ENCODE peak calls at places on chromosomes 13 and 19, in nine cellular contexts. K, W, D, V, U, M, O, X and N are unnamed samples. For H3K4me1, the result is how much of the 10 kb centered on the place peaks cover.

GRCh38 chr13:113926951-113927660 is 46.8 kb downstream of the C13orf46 start:
- DNase-seq in K (no peak), W (peak), D (no peak), V (no peak), U (no peak), M (no peak), O (no peak), X (peak), N (no peak)

GRCh38 chr13:33289966-33290365 is 4.4 kb upstream of the STARD13 start:
- DNase-seq in K (no peak), W (no peak), D (no peak), V (no peak), U (no peak), M (no peak), O (no peak), X (no peak), N (no peak)

GRCh38 chr13:42039946-42040729 is 8.3 kb upstream of the DGKH start:
- DNase-seq in K (peak), W (peak), D (peak), V (peak), U (peak), M (peak), O (peak), X (peak), N (peak)

GRCh38 chr13:114119196-114119595 is 13.2 kb downstream of the RASA3 start:
- DNase-seq in K (no peak), W (peak), D (peak), V (peak), U (no peak), M (no peak), O (no peak), X (no peak), N (peak)

GRCh38 chr13:58773280-58773859 is 1141.8 kb downstream of the PCDH17 start:
- DNase-seq in K (no peak), W (no peak), D (no peak), V (no peak), U (no peak), M (no peak), O (no peak), X (no peak), N (no peak)

GRCh38 chr19:29489182-29489951 is 36.4 kb upstream of the VSTM2B start:
- DNase-seq in K (no peak), W (peak), D (no peak), V (no peak), U (no peak), M (no peak), O (no peak), X (no peak), N (peak)

GRCh38 chr19:17243340-17243853 is 2.3 kb downstream of the NR2F6 start:
- DNase-seq in K (no peak), W (no peak), D (no peak), V (no peak), U (no peak), M (no peak), O (no peak), X (no peak), N (no peak)

GRCh38 chr19:18150776-18151624 is 2.0 kb upstream of the PIK3R2 start:
- DNase-seq in K (no peak), W (no peak), D (no peak), V (no peak), U (no peak), M (no peak), O (no peak), X (no peak), N (no peak)

GRCh38 chr19:55437410-55437809 is 5.7 kb downstream of the SHISA7 start:
- DNase-seq in K (no peak), W (peak), D (no peak), V (peak), U (peak), M (peak), O (no peak), X (peak), N (peak)

GRCh38 chr13:53098455-53098854 is 69.8 kb downstream of the OLFM4 start:
- DNase-seq in K (no peak), W (no peak), D (no peak), V (no peak), U (no peak), M (no peak), O (no peak), X (no peak), N (no peak)

GRCh38 chr13:40598599-40598998 is 67.8 kb downstream of the FOXO1 start:
- DNase-seq in K (no peak), W (no peak), D (no peak), V (no peak), U (no peak), M (no peak), O (no peak), X (no peak), N (no peak)

DNA sequence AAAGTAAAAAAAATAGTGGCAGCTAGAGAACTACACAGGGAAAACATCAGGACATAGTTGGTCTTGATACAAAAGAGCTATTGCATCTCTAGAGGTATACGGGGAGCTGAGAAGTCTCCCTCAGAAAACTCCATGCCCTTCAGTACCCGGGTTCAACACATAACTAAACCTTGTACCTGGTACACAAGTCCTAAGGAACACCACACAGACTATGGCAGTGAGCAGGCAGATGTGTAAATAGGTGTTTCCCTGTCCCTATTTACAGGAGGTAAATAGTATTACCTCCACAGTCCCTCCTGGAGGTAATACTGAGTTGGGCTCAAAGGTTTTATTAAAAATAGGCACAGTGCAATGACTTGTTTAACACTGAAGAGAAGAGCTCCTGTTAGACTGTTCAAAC is 5.9 kb downstream of the FGF14 start:
- DNase-seq in K (no peak), W (no peak), D (no peak), V (no peak), U (no peak), M (no peak), O (no peak), X (no peak), N (no peak)
- H3K4me3 ChIP-seq in K (no peak), W (no peak), D (no peak), V (no peak), U (no peak), M (no peak), O (no peak), X (no peak), N (no peak)

DNA sequence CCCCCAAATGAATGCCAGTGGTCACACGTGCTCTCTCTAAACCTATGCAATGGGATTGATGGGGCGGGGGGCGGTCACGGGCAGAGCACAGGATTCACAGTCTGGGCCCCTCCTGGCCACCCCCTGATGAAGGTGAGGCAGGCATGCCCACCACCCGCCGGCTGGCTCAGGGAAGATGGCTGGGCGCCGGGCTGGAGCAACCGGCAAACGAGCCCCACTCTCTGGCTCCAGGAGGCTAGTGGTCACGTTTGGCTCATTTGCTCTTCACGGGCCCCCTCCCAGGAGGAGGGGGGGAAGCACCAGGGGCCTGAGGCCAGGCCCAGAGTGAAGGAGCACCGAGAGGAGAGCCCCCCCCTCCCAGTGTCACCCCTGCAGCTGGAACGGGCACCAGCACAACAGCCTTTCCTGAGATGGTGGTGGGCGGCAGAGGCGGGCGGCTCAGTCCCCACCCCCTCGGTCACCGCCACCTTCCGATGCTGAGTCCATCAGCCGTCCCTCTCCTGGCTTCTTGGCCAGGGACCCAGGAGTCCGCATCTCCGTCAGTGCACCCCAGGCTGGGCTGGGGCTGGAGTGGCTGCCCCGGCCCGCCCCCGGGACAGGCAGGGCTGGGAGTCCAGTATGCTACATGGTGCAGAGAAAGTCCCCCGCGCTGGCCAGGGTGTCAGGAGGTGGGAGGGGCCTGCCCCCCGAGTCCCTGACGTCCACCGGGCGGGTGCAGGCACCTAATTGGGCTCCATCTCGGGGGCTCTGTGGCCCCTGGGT is 9.7 kb downstream of the BBC3 start:
- DNase-seq in K (no peak), W (no peak), D (no peak), V (no peak), U (no peak), M (no peak), O (no peak), X (no peak), N (no peak)
- H3K27ac ChIP-seq in K (no peak), W (no peak), D (no peak), V (no peak), U (no peak), M (no peak), O (no peak), X (no peak), N (no peak)

DNA sequence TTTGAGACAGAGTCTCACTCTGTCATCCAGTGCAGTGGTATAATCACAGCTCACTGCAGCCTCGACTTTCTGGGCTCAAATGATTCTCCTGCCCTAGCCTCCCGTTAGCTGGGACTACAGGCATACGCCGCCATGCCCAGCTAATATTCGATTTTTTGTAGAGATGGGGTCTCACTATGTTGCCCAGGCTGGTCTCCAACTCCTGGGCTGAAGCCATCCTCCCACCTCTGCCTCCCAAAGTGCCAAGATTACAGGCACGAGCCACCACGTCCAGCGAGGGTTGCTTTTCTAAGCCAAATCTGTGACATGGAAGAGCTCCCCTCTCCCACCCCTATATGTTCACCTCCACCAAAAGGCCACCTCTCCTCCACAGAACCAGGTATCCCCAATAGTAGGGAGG is 10.9 kb upstream of the ATF5 start:
- DNase-seq in K (no peak), W (no peak), D (no peak), V (no peak), U (no peak), M (no peak), O (no peak), X (no peak), N (no peak)
- H3K4me1 ChIP-seq in K (under half), W (under half), D (under half), V (under half), U (under half), M (under half), O (under half), X (under half), N (under half)

DNA sequence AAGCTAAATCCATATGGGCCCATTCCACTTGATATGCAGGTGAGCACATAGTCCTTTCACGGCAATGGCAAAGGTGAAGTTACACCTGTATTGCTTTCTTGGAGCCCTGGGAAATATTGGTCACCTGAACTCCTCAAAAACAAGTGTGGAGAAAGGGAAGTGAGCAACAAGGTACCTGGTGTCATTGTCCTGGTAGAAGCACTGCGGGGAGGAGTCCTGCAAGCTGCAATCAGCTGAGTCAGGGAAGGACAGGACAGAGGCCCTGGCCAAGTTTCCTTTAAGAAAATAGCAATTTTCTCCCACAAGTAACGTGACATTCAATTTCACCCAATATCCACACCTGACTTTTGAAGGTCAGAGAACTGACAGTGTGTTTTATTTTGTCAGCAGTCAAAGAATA is 389.1 kb downstream of the IRS2 start:
- DNase-seq in K (no peak), W (no peak), D (no peak), V (no peak), U (no peak), M (no peak), O (no peak), X (no peak), N (no peak)
- H3K4me3 ChIP-seq in K (no peak), W (no peak), D (no peak), V (no peak), U (no peak), M (no peak), O (no peak), X (no peak), N (no peak)

DNA sequence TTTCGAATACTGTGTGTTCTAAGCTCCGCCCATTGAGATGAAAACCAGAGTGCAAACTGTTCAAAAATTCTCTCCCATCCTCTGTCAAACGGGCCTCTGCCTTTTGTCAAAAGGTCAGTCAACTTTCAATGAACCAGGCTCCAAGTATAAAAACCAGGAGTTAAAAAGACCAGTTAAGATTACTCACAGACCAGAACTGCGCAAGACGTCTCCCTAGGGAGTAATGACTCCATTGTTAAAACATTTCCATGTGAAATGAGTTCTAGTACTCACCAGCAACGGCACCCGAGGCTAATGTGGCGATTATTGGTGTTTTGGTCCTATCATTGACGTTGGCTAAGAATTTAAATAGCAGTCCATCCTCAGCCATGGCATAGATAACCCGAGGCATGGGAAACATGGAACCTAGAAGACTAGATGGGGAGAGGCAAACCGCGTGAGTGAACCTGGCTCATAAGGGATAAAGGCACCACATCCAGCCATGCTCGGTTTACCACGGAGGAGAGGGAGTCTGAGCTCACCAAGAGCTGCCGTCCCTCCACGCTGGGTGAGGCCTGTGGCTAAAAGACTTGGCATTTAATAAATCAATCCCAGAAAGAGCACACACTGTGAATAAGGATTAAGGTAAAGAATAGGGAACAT is 73.3 kb downstream of the SLC7A1 start:
- DNase-seq in K (no peak), W (no peak), D (no peak), V (no peak), U (no peak), M (no peak), O (no peak), X (no peak), N (no peak)
- H3K27ac ChIP-seq in K (no peak), W (no peak), D (peak), V (no peak), U (no peak), M (no peak), O (no peak), X (peak), N (no peak)

GRCh38 chr13:98490866-98491265 is 86.0 kb downstream of the STK24 start:
- DNase-seq in K (no peak), W (peak), D (no peak), V (no peak), U (no peak), M (no peak), O (no peak), X (no peak), N (no peak)

GRCh38 chr13:98494769-98495168 is 82.1 kb downstream of the STK24 start:
- DNase-seq in K (no peak), W (peak), D (no peak), V (no peak), U (no peak), M (no peak), O (no peak), X (no peak), N (no peak)

GRCh38 chr13:98492335-98493034 is 84.4 kb downstream of the STK24 start:
- DNase-seq in K (no peak), W (peak), D (no peak), V (no peak), U (no peak), M (no peak), O (no peak), X (no peak), N (no peak)

GRCh38 chr13:98495627-98496238 is 81.2 kb downstream of the STK24 start:
- DNase-seq in K (no peak), W (peak), D (no peak), V (no peak), U (no peak), M (no peak), O (no peak), X (no peak), N (no peak)

GRCh38 chr13:98493035-98493401 is 83.9 kb downstream of the STK24 start:
- DNase-seq in K (no peak), W (no peak), D (no peak), V (no peak), U (no peak), M (no peak), O (no peak), X (no peak), N (no peak)
- H3K4me1 ChIP-seq in K (under half), W (under half), D (under half), V (under half), U (under half), M (under half), O (under half), X (half or more), N (half or more)

DNA sequence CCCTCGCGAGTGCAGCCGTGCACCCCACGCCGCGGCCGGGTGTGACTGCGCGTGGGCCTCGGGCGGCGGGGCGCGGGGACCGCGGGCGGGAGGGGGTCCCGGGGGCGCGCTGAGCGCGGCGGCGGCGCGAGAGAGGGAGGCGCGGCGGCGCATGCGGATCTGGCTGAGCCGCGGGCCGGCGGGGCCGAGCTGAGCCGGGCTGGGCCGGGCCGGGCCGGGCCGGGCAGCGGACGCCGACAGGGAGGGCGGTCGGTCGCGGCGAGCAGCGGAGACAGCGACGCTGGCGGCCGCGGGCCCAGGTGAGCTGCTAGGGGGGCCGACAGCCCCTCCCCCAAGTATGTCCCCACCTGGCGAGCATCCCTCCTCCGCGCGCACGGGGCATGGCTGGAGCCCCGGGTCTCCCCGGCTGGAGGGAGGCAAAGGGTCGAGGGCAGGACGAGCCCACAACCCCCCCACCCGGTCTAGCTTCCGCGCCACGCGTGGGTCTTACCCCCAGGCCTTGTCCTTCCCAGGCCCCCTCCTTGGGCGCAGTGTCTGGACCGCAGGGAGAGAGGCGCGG is 285 bp downstream of the SPTBN4 start:
- DNase-seq in K (no peak), W (peak), D (no peak), V (no peak), U (no peak), M (no peak), O (no peak), X (no peak), N (peak)
- H3K4me3 ChIP-seq in K (no peak), W (peak), D (peak), V (peak), U (no peak), M (peak), O (no peak), X (peak), N (peak)

GRCh38 chr19:6767081-6767356 is 216 bp downstream of the SH2D3A start:
- DNase-seq in K (peak), W (no peak), D (no peak), V (peak), U (no peak), M (no peak), O (peak), X (no peak), N (no peak)
- H3K27ac ChIP-seq in K (peak), W (no peak), D (no peak), V (peak), U (peak), M (no peak), O (peak), X (peak), N (peak)

GRCh38 chr13:104833221-104833620 is 1702.2 kb downstream of the EFNB2 start:
- DNase-seq in K (no peak), W (no peak), D (no peak), V (no peak), U (no peak), M (no peak), O (no peak), X (no peak), N (no peak)
- H3K4me1 ChIP-seq in K (under half), W (under half), D (under half), V (under half), U (under half), M (under half), O (under half), X (under half), N (under half)

DNA sequence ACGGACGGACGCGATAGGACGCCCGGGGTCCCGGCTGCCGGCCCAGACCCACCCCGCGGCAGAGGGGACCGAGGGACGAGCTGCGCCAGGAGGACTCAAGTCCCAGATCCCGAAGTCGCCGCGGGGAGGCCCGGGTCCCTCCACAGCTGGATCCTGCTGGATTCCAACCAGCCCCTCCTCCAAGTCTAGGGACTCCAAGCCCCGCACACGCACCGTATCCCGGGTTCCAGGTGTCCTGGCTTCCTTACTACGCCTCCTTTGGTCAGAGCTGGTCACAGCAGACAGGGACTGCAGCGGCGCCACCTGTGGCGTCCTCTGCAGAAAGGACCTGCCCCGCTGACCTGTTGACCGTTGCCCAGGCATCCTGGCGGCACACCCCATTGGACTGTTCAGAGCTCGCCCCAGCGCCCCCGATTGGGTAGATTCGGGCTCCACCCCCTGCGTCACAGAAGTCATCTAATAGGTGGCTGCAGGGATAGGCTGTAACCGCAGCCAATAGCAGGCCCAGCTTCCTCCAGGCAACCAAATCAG is 29.0 kb upstream of the ZNF709 start:
- DNase-seq in K (no peak), W (peak), D (no peak), V (no peak), U (no peak), M (no peak), O (no peak), X (peak), N (peak)
- H3K4me3 ChIP-seq in K (no peak), W (no peak), D (no peak), V (no peak), U (no peak), M (no peak), O (no peak), X (peak), N (peak)